ENCODE peak calls at places on chromosomes 7 and 10, in seven cellular contexts. A is breast epithelium, H is Peyer's patch, O is heart left ventricle, E is body of pancreas, Z is tibial nerve, M is NB4. R is an unnamed sample.

GRCh38 chr7:155590215-155591023 is 44.1 kb upstream of the CNPY1 start:
- DNase-seq in H (no peak), E (peak; percentile 48), O (peak; percentile 43), Z (no peak), M (peak; percentile 100), A (no peak), R (peak; percentile 19)

GRCh38 chr10:31977440-31978157 is 49.0 kb upstream of the ARHGAP12 start:
- DNase-seq in O (no peak), A (no peak), M (peak; percentile 83), Z (no peak), E (no peak), H (no peak), R (no peak)

GRCh38 chr10:17836917-17837316 is 27.8 kb downstream of the MRC1 start:
- DNase-seq in Z (no peak), O (peak; percentile 25), A (no peak), E (peak; percentile 63), M (peak; percentile 5), H (peak; percentile 74), R (peak; percentile 27)

GRCh38 chr7:127476618-127477017 is 84.1 kb upstream of the ZNF800 start:
- DNase-seq in M (no peak), H (no peak), Z (no peak), O (no peak), E (no peak), A (no peak), R (no peak)

GRCh38 chr10:30436200-30436599 is 2.2 kb downstream of the MAP3K8 start:
- DNase-seq in M (peak; percentile 79), A (no peak), H (no peak), E (peak; percentile 12), O (no peak), Z (no peak), R (no peak)

GRCh38 chr10:3293536-3294431 is 121.2 kb upstream of the PITRM1 start:
- DNase-seq in Z (no peak), M (no peak), E (no peak), O (no peak), A (peak; percentile 65), H (peak; percentile 32), R (no peak)

GRCh38 chr10:48800283-48800675 is 115.6 kb downstream of the WDFY4 start:
- DNase-seq in O (no peak), Z (no peak), M (peak; percentile 82), E (no peak), H (no peak), A (no peak), R (no peak)

GRCh38 chr7:102439963-102440795 is 6.8 kb downstream of the ORAI2 start:
- DNase-seq in O (peak; percentile 68), A (peak; percentile 72), Z (no peak), M (no peak), H (peak; percentile 81), E (peak; percentile 46), R (peak; percentile 92)

GRCh38 chr10:86082556-86082955 is 284.0 kb downstream of the GRID1 start:
- DNase-seq in M (no peak), Z (no peak), E (no peak), H (no peak), O (no peak), A (no peak), R (no peak)

GRCh38 chr10:75466886-75467285 is 35.5 kb downstream of the LRMDA start:
- DNase-seq in E (no peak), H (no peak), O (no peak), M (peak; percentile 39), A (no peak), Z (no peak), R (no peak)

GRCh38 chr7:112573302-112574039 is 92.7 kb downstream of the LSMEM1 start:
- DNase-seq in Z (no peak), H (no peak), O (no peak), E (no peak), A (no peak), M (no peak), R (no peak)

GRCh38 chr7:101218236-101219130 is 518 bp downstream of the ZNHIT1 start:
- DNase-seq in H (no peak), Z (no peak), E (no peak), A (no peak), O (no peak), M (no peak), R (no peak)

GRCh38 chr7:69748530-69748929 is 150.3 kb downstream of the AUTS2 start:
- DNase-seq in M (no peak), O (no peak), E (no peak), H (no peak), Z (no peak), A (no peak), R (no peak)

GRCh38 chr10:82245157-82245556 is 370.2 kb downstream of the NRG3 start:
- DNase-seq in E (no peak), M (no peak), A (no peak), Z (no peak), O (no peak), H (no peak), R (no peak)

GRCh38 chr10:122054046-122055025 is 65.4 kb downstream of the TACC2 start:
- DNase-seq in O (peak; percentile 64), A (no peak), Z (peak; percentile 53), H (peak; percentile 72), M (peak; percentile 75), E (peak; percentile 45), R (no peak)

GRCh38 chr7:13920053-13920697 is 69.3 kb downstream of the ETV1 start:
- DNase-seq in M (no peak), A (no peak), Z (no peak), H (no peak), E (no peak), O (peak; percentile 20), R (peak; percentile 55)

GRCh38 chr7:116293139-116293538 is 82.8 kb downstream of the TES start:
- DNase-seq in E (no peak), H (no peak), M (no peak), Z (no peak), O (no peak), A (no peak), R (no peak)

GRCh38 chr10:35259769-35260397 is 76.4 kb upstream of the CCNY start:
- DNase-seq in M (peak; percentile 8), E (no peak), H (no peak), Z (no peak), A (no peak), O (no peak), R (peak; percentile 79)

GRCh38 chr7:30053068-30053467 is 24.9 kb downstream of the PLEKHA8 start:
- DNase-seq in E (no peak), H (no peak), A (no peak), M (no peak), O (no peak), Z (no peak), R (no peak)

GRCh38 chr7:767941-768729 is 41.1 kb upstream of the PRKAR1B start:
- DNase-seq in A (peak; percentile 84), O (no peak), M (no peak), Z (no peak), H (no peak), E (peak; percentile 26), R (no peak)
- TF ChIP-seq POLR2A in A (no peak), O (no peak), M (no peak), Z (no peak), H (no peak), E (no peak), R (no peak)

DNA sequence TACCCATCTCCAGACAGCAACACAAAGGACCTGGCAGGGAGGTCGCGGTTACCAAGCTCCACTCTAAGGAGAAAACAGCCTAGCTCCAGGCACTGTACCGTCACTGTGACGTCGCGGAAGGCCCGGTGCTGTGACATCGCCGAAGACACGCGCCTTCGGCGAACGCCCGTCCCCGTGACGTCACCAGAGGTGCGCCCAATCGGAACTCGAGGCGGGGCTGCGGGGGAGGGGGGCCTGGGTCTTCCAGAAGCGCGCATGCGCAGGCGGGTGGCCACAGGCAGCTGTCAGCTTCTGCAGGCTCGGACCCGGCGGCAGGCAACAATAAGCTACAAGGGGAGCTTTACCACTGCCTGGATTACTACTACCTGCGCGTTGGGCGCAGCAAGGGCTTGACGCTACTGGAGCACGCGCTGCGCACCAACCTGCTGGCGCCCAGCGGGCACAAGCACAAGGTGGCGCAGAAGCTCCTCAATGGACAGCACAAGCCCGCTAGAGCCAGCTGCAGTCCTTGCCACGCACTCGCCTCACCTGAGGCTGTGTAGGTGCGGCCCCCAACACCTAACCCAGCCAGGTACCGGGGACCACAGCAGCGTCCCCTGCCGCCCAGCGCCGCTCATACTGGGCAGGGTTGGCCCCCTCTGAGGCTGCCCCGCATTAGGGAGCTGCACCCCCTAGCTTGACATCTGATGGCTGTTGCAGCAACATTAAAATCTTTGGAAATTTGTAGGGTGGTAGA is 208.4 kb downstream of the TPST1 start:
- DNase-seq in Z (peak; percentile 47), A (peak; percentile 61), E (peak; percentile 93), H (peak; percentile 86), M (peak; percentile 43), O (peak; percentile 80), R (no peak)
- TF ChIP-seq POLR2A in Z (peak; percentile 33), A (no peak), E (peak; percentile 67), H (no peak), M (no peak), O (no peak), R (no peak)

GRCh38 chr10:80081026-80081425 is 2.6 kb downstream of the TMEM254 start:
- DNase-seq in O (no peak), A (no peak), E (no peak), Z (no peak), H (no peak), M (no peak), R (no peak)

GRCh38 chr10:80077869-80078447 is 507 bp upstream of the TMEM254 start:
- DNase-seq in Z (no peak), E (no peak), A (no peak), O (no peak), M (no peak), H (no peak), R (no peak)

GRCh38 chr10:80079312-80079613 is 798 bp downstream of the TMEM254 start:
- DNase-seq in Z (no peak), H (no peak), O (no peak), A (no peak), E (no peak), M (no peak), R (no peak)

GRCh38 chr10:80075781-80076180 is 2.7 kb upstream of the TMEM254 start:
- DNase-seq in A (no peak), H (no peak), M (no peak), O (no peak), E (no peak), Z (no peak), R (no peak)

DNA sequence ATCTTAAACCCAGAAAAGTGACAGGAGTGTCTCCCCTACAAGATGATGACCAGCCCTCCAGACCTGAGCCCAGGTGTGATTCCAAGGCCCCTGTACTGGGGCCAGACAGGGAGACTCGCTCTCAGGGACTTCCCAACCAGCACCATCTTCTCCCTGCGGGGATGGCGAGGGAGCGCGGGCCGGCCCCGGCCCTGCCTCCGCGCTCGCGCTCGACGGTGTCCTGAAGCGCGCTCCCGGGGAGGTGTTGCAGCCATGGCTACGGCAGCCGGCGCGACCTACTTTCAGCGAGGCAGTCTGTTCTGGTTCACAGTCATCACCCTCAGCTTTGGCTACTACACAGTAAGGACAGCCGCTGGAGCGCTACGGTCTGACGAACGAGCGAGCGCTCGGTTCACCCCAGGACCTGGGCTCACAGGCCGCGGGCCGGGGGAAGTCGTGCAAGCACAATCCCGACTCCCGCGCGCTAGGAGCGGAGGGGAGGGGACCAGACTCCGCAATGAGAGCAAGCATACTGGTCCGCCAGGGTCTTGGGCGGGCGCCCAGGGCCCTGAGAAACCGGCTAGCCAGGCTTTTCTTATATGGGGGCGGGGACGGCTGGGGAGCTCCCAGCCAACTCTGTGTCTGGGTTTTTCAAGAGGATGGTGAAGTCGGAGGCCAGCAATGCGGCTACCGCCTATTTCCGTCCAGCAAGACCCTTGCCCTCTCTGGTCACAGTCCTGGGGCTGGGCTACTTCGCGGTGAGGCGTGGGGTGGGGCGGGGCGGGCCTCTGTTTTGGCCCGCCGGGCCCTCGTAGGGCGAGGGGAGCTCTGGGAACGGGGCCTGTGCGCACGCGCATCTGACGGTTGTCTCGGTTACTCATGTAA is at the start of gene TMEM254:
- DNase-seq in O (peak; percentile 94), A (peak; percentile 86), Z (peak; percentile 78), E (peak; percentile 95), M (peak; percentile 94), H (peak; percentile 96), R (peak; percentile 92)
- TF ChIP-seq POLR2A in O (no peak), A (no peak), Z (no peak), E (peak; percentile 77), M (peak; percentile 23), H (peak; percentile 26), R (peak; percentile 62)

GRCh38 chr10:110511734-110512449 is 14.2 kb downstream of the DUSP5 start:
- DNase-seq in H (peak; percentile 17), O (no peak), E (no peak), Z (no peak), A (no peak), M (no peak), R (no peak)
- TF ChIP-seq POLR2A in H (no peak), O (no peak), E (no peak), Z (no peak), A (no peak), M (no peak), R (no peak)